ENCODE peak calls at places on chromosomes 4 and X, in four cellular contexts. R is GM12878, A is K562, C is HepG2. V is an unnamed sample. For H3K4me1, the result is how much of the 10 kb centered on the place peaks cover.

GRCh38 chr4:145552181-145552822 is 66.9 kb upstream of the MMAA start:
- DNase-seq in R (peak), A (no peak), C (no peak), V (no peak)

GRCh38 chr4:26206339-26206738 is 114.5 kb upstream of the RBPJ start:
- DNase-seq in C (no peak), A (no peak), R (no peak), V (peak)

GRCh38 chr4:96407651-96408342 is 567.9 kb downstream of the PDHA2 start:
- DNase-seq in C (no peak), R (no peak), A (no peak), V (no peak)

GRCh38 chr4:7417639-7418038 is 17.1 kb downstream of the PSAPL1 start:
- DNase-seq in C (no peak), A (no peak), R (no peak), V (no peak)

GRCh38 chr4:166308589-166308988 is 435.6 kb downstream of the TLL1 start:
- DNase-seq in C (no peak), R (no peak), A (no peak), V (no peak)

GRCh38 chr4:140497428-140497775 is 691 bp downstream of the MGAT4D start:
- DNase-seq in R (no peak), A (no peak), C (no peak), V (no peak)

GRCh38 chr4:99585521-99585920 is 10.9 kb downstream of the MTTP start:
- DNase-seq in R (no peak), C (no peak), A (no peak), V (no peak)

GRCh38 chrX:15299945-15300851 is 15.2 kb downstream of the ASB11 start:
- DNase-seq in R (no peak), A (peak), C (peak), V (peak)

DNA sequence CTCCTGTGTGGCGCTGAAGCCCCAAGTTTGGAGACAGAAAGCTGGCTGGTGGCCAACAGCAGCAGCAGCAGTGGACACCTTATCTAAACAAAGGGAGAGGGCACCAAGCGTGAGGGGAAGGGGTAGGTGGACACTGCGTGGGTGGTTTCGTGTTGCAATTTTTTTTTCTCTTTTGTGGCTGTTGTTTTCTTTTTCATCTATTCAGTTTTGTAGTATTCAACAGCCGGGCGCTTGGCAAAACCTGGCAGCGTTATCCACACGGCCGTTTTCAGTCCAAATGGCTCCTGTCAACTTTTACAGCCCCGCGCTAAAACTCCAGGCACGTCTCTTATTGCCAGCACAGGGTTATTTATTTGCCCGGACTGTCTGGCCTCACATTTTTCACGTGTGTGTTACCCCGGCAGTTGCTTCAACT is 192.3 kb downstream of the BCOR start:
- DNase-seq in R (no peak), C (no peak), A (peak), V (peak)
- TF ChIP-seq POLR2AphosphoS5 in R (no peak), C (no peak), A (no peak), V (no peak)

GRCh38 chrX:19182785-19183184 is 60.5 kb upstream of the ADGRG2 start:
- DNase-seq in C (no peak), A (no peak), R (no peak), V (no peak)
- H3K4me1 ChIP-seq in C (under half), A (under half), R (under half), V (under half)

DNA sequence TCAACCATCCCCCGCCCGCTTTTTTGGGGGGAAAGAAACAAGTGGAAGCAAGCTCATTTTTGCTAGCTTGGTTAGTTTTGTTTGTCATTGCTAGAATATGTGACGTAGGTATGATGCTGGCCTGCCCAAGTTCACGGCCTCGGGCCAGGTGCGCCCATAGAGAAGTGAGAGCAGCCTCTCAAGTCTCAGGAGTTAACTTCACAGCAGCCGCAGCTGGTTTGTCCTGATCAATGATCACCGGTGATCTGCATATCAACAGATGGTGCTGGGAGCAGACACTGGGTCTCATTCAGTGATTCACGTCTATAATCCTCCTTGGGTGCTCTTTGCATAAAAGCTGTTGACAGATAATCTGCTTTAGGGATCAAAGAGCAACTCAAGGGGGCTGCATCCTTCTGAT is 50.1 kb downstream of the ENPP6 start:
- DNase-seq in A (no peak), C (no peak), R (no peak), V (no peak)
- TF ChIP-seq MYC in A (no peak), C (no peak), R (no peak), V (no peak)

DNA sequence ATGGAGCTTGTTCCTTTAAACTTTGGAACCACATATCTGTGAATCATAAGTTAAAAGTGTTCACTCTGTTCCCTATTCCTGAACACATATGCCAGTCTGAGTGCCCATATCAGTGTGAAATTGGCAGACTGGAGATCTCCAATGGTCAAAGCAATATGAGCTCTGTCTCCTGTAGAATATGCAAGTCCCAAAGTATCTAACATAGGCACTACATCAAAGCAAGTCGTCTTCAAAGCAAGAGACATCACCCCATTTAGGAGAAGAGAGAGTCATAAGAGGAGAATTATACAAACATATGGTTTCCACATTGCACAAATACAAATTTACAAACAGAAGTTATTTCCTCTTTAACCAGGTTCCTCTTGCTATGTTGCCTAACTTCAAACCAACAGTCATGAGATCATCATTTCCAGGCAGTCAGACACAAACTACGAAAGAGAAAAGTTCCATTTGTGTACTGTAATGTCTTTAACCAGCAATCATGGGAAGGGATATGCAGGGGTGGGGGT is 9.9 kb upstream of the GK start:
- DNase-seq in A (no peak), R (no peak), C (peak), V (no peak)
- TF ChIP-seq POLR2AphosphoS5 in A (no peak), R (no peak), C (no peak), V (no peak)

GRCh38 chr4:128837679-128838078 is 28.2 kb downstream of the JADE1 start:
- DNase-seq in R (no peak), A (no peak), C (no peak), V (no peak)

GRCh38 chr4:128841402-128841801 is 31.9 kb downstream of the JADE1 start:
- DNase-seq in A (no peak), C (no peak), R (no peak), V (no peak)

GRCh38 chr4:128844931-128845330 is 35.4 kb downstream of the JADE1 start:
- DNase-seq in C (peak), R (no peak), A (no peak), V (no peak)

GRCh38 chr4:128837198-128837597 is 27.7 kb downstream of the JADE1 start:
- DNase-seq in A (no peak), C (peak), R (no peak), V (no peak)

DNA sequence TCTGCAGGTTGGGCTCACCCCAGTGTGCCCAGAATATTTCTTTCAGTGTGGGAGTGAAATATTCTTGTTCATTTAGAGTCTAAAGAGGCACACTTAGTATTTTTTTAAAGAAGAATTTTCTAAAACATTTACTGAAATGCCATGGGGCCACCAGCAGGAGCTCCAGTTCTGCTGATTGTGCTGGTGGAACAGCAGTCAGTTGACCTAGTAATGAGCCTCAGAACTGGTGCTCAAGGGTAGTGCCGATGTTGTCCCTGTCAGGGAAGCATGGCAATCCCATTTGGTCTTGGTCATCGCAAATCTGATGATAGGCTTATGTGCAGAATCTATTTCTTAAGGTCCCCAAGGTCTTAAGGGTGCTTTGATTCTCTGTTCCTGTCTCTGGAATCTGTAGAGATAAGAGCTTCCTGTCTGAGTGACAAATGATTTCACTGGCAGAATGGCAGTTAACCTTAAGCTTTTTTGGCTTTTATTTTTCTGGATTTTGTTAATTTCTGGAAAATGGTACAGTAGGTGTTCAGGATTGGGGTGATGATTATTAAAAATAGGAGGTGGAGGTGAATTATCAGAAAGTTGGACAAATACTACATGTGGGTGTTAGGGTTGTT is 31.3 kb downstream of the JADE1 start:
- DNase-seq in R (no peak), A (no peak), C (no peak), V (no peak)
- H3K4me1 ChIP-seq in R (under half), A (under half), C (under half), V (under half)

GRCh38 chr4:184385705-184386141 is 88.6 kb downstream of the IRF2 start:
- DNase-seq in R (no peak), A (no peak), C (peak), V (peak)

GRCh38 chr4:184388106-184388505 is 86.2 kb downstream of the IRF2 start:
- DNase-seq in A (no peak), R (no peak), C (no peak), V (no peak)

GRCh38 chr4:184386271-184386781 is 88.0 kb downstream of the IRF2 start:
- DNase-seq in C (no peak), A (peak), R (no peak), V (no peak)

GRCh38 chr4:184384810-184385557 is 89.4 kb downstream of the IRF2 start:
- DNase-seq in R (no peak), A (no peak), C (no peak), V (no peak)

DNA sequence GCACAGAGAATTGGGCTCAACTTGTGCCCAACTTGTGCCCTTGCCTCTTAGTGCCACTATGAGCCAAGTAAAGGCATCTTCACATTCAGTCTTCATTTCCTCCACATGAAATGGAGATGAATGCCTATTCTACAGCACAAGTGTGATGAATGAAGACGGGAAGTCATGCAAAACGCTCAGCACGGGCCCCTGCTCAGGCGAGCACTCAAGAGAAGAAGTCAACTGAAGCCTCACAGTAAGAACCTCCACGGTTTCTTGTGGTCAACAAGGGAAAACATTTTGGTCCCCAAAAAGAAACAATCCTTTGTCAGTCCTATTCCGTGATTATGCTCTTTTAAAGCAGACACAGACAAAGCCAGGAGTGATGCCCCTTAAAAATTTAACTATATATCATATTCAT is 87.0 kb downstream of the IRF2 start:
- DNase-seq in R (no peak), A (no peak), C (no peak), V (no peak)
- TF ChIP-seq MYC in R (no peak), A (no peak), C (no peak), V (no peak)

GRCh38 chr4:25157071-25157470 is 3.2 kb downstream of the SEPSECS start:
- DNase-seq in A (no peak), C (no peak), R (no peak), V (no peak)

GRCh38 chr4:25155957-25156356 is 4.3 kb downstream of the SEPSECS start:
- DNase-seq in A (no peak), R (no peak), C (peak), V (no peak)

GRCh38 chr4:25158817-25159216 is 1.4 kb downstream of the SEPSECS start:
- DNase-seq in C (no peak), A (no peak), R (no peak), V (no peak)

GRCh38 chr4:25159837-25160713 is at the start of gene SEPSECS:
- DNase-seq in C (peak), A (peak), R (peak), V (peak)

DNA sequence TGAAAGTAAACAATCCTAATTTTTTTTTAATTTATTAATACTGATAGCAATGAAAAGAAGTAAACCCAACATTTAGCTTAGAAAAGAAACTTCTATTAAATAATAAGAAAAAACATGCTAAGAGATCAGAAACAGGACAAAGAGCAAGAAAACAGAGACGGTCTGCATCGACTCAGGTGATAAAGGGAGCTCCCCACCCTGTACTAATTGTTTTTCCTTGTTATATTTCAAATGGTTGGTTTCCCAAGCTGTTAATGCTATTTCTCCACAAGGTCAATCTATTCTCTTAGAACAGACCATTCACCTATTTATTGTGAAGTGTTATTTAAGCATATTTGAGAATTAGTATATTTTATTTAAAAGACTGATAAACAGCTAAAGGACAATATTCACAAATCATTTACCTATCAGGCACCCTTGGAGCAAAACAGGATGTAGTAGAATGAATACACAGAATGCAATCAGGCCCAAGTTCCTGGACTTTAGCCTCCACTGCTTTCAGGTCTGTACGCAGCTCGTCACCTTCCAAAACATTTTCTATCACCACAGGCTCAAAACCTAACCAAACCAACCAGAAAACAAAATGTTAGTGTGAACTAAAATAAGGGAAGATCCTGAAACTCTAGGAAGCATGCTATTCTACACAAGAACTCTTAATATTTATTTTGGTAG is 5.5 kb downstream of the SEPSECS start:
- DNase-seq in C (peak), R (no peak), A (no peak), V (no peak)
- TF ChIP-seq POLR2AphosphoS5 in C (peak), R (no peak), A (no peak), V (no peak)

GRCh38 chr4:156771171-156771837 is 200.3 kb downstream of the PDGFC start:
- DNase-seq in R (no peak), A (no peak), C (peak), V (peak)

GRCh38 chr4:156773648-156774357 is 197.8 kb downstream of the PDGFC start:
- DNase-seq in A (no peak), C (no peak), R (no peak), V (no peak)

GRCh38 chr4:156775803-156776202 is 195.8 kb downstream of the PDGFC start:
- DNase-seq in R (no peak), A (no peak), C (no peak), V (no peak)

GRCh38 chr4:156778093-156778492 is 193.5 kb downstream of the PDGFC start:
- DNase-seq in A (no peak), C (no peak), R (no peak), V (no peak)

DNA sequence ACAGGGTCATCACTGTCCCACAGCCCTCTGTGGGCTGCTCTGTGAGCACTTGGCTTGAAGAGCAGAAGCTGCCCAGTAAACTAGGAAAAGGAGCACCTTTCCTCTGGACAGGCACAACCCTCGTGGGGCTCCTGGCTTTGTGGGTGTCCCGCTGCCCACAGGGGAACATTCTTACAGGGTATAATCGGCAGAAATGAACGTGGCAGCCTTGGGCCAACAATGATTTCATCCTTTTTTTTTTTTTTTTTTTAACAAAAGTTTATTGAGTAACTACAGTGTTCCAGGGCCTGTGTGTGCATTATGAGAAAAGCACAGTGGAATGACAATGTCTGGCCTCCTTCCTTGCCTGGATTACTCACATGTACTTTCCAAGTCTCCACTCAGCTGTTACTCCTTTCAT is 197.2 kb downstream of the PDGFC start:
- DNase-seq in A (no peak), C (peak), R (no peak), V (no peak)
- H3K4me1 ChIP-seq in A (under half), C (under half), R (under half), V (under half)